ENCODE peak calls at places on chromosomes 6 and 20, in eight cellular contexts. H, W, Y, P, T, M, E and C are unnamed samples.
A peak's percentile ranks its signal among the peaks of the same experiment; 100 is the strongest.

GRCh38 chr6:158009935-158010585 is 28.4 kb downstream of the SYNJ2 start:
- DNase-seq in H (no peak), W (no peak), Y (no peak), P (no peak), T (no peak), M (no peak), E (no peak), C (no peak)

GRCh38 chr6:6788394-6789020 is 200.0 kb downstream of the LY86 start:
- DNase-seq in H (peak; percentile 6), W (no peak), Y (peak; percentile 41), P (no peak), T (no peak), M (no peak), E (no peak), C (no peak)

GRCh38 chr6:149782337-149782736 is 32.8 kb downstream of the PCMT1 start:
- DNase-seq in H (no peak), W (no peak), Y (no peak), P (no peak), T (no peak), M (no peak), E (no peak), C (no peak)

GRCh38 chr6:155954149-155954548 is 498.5 kb upstream of the NOX3 start:
- DNase-seq in H (no peak), W (no peak), Y (no peak), P (no peak), T (no peak), M (no peak), E (no peak), C (no peak)

GRCh38 chr6:157229733-157230132 is 93.6 kb downstream of the TMEM242 start:
- DNase-seq in H (no peak), W (no peak), Y (peak; percentile 66), P (peak; percentile 22), T (no peak), M (no peak), E (no peak), C (no peak)

GRCh38 chr6:81938014-81938761 is 185.7 kb upstream of the TENT5A start:
- DNase-seq in H (peak; percentile 70), W (no peak), Y (no peak), P (no peak), T (peak; percentile 59), M (no peak), E (peak; percentile 96), C (peak; percentile 5)

GRCh38 chr6:131931063-131931745 is 20.0 kb downstream of the CCN2 start:
- DNase-seq in H (no peak), W (no peak), Y (no peak), P (no peak), T (no peak), M (no peak), E (no peak), C (no peak)

GRCh38 chr20:63577317-63577894 is 3.4 kb upstream of the HELZ2 start:
- DNase-seq in H (no peak), W (no peak), Y (peak; percentile 64), P (peak; percentile 88), T (peak; percentile 89), M (peak; percentile 41), E (no peak), C (no peak)

GRCh38 chr6:131660195-131660594 is 23.1 kb downstream of the ENPP3 start:
- DNase-seq in H (peak; percentile 16), W (no peak), Y (no peak), P (no peak), T (no peak), M (no peak), E (peak; percentile 45), C (no peak)

GRCh38 chr20:60206259-60206658 is 248.0 kb downstream of the CDH26 start:
- DNase-seq in H (peak; percentile 27), W (no peak), Y (no peak), P (no peak), T (no peak), M (no peak), E (peak; percentile 2), C (peak; percentile 55)

GRCh38 chr6:11766589-11767450 is 11.8 kb downstream of the ADTRP start:
- DNase-seq in H (peak; percentile 87), W (no peak), Y (no peak), P (no peak), T (peak; percentile 33), M (no peak), E (peak; percentile 78), C (peak; percentile 59)

GRCh38 chr20:36754656-36755222 is 8.8 kb upstream of the NDRG3 start:
- DNase-seq in H (peak; percentile 77), W (no peak), Y (peak; percentile 54), P (no peak), T (peak; percentile 46), M (no peak), E (peak; percentile 37), C (peak; percentile 71)

GRCh38 chr6:5214570-5215052 is 46.1 kb downstream of the LYRM4 start:
- DNase-seq in H (peak; percentile 25), W (peak; percentile 41), Y (peak; percentile 18), P (peak; percentile 72), T (no peak), M (peak; percentile 58), E (peak; percentile 4), C (peak; percentile 45)

GRCh38 chr6:1280666-1281300 is 31.1 kb upstream of the FOXQ1 start:
- DNase-seq in H (no peak), W (no peak), Y (no peak), P (no peak), T (no peak), M (no peak), E (no peak), C (no peak)

GRCh38 chr6:106728296-106728870 is 99.0 kb downstream of the QRSL1 start:
- DNase-seq in H (no peak), W (no peak), Y (peak; percentile 33), P (no peak), T (no peak), M (no peak), E (no peak), C (no peak)

GRCh38 chr20:6735913-6736845 is 31.3 kb upstream of the BMP2 start:
- DNase-seq in H (no peak), W (no peak), Y (no peak), P (no peak), T (no peak), M (no peak), E (no peak), C (no peak)

GRCh38 chr6:55009114-55009513 is 162.5 kb downstream of the FAM83B start:
- DNase-seq in H (no peak), W (no peak), Y (no peak), P (no peak), T (no peak), M (no peak), E (no peak), C (no peak)

DNA sequence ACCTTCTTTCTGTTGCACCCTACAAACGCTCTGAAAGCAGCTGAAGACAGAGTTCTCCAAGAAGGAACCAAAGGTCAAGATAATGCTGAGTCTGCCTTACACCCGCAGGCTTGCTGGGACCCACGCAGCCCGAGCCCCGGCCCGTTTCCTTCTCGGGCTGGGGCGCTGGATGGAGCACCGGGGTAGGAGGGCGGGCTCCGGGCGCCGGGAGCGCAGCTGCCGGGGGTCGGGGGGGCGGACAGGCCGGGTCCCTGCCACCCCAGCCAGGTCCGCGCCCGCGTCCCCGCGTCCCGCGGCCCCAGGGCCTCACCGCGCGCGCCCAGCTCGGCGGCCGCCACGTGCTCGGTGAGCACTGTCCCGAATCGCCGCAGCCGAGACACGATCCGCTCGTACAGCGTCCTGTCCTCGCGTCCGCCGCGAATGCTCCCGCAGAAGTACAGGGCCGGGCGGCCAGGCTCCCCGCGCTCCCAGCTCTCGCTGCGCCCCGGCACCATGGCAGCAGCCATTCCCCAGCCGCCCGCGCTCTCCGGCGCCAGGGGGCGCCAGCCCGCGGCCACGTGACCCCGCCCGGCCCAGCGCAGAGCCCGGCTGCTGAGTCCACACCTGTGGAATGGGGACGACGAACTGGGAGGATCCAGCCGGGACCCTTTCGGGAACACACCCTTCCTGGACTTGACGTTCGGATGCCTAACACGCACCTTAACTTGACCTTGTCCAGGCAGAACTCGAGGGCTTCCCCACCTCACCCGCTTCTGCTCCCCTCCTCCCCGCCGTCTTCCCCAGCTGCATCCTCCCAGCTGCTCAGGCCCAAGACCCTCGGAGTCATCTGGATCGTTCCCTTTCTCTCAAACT is at the start of gene DNPH1:
- DNase-seq in H (peak; percentile 59), W (peak; percentile 36), Y (peak; percentile 82), P (peak; percentile 80), T (peak; percentile 80), M (peak; percentile 89), E (peak; percentile 48), C (peak; percentile 73)
- TF ChIP-seq POLR2A in H (peak; percentile 61), W (peak; percentile 84), Y (peak; percentile 21), P (no peak), T (peak; percentile 58), M (peak; percentile 33), E (no peak), C (peak; percentile 42)

GRCh38 chr6:31617010-31617409 is 2.0 kb downstream of the AIF1 start:
- DNase-seq in H (no peak), W (no peak), Y (no peak), P (no peak), T (no peak), M (no peak), E (no peak), C (no peak)

GRCh38 chr6:31614674-31615578 is at the start of gene AIF1:
- DNase-seq in H (no peak), W (no peak), Y (no peak), P (no peak), T (no peak), M (no peak), E (no peak), C (no peak)

GRCh38 chr6:31614075-31614619 is 887 bp upstream of the AIF1 start:
- DNase-seq in H (no peak), W (no peak), Y (no peak), P (no peak), T (no peak), M (no peak), E (no peak), C (no peak)

GRCh38 chr6:31619805-31620585 is 520 bp upstream of the PRRC2A start:
- DNase-seq in H (peak; percentile 99), W (peak; percentile 97), Y (peak; percentile 98), P (peak; percentile 99), T (peak; percentile 98), M (peak; percentile 98), E (peak; percentile 98), C (peak; percentile 93)

GRCh38 chr6:31615748-31616147 is 714 bp downstream of the AIF1 start:
- DNase-seq in H (no peak), W (no peak), Y (no peak), P (no peak), T (no peak), M (no peak), E (no peak), C (no peak)
- TF ChIP-seq POLR2A in H (no peak), W (no peak), Y (no peak), P (no peak), T (no peak), M (no peak), E (no peak), C (no peak)

DNA sequence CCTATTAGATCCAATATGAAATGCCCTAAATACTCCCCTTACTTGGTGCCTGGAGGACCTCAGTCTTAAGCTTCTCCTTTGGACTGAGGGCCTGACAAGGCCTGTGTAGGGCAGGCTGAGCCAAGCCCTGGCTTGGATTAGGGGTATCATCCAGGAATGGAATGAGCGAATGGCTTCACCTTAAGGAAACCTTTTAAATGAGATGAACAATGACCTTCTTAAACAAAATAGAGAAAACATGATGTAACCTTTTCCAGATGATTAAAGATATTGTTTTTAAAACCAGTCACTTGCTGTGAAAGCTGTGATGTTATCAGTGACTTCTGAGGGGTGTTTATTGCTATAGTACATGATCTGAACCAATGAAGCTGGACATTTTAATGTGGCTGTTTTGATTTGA is 55.5 kb downstream of the TRAF3IP2 start:
- DNase-seq in H (no peak), W (no peak), Y (no peak), P (no peak), T (no peak), M (no peak), E (no peak), C (no peak)
- TF ChIP-seq POLR2A in H (no peak), W (no peak), Y (no peak), P (no peak), T (no peak), M (no peak), E (no peak), C (no peak)

GRCh38 chr6:37499433-37500293 is at the start of gene CCDC167:
- DNase-seq in H (peak; percentile 98), W (peak; percentile 99), Y (peak; percentile 95), P (peak; percentile 96), T (peak; percentile 95), M (peak; percentile 95), E (peak; percentile 97), C (peak; percentile 96)
- TF ChIP-seq POLR2A in H (peak; percentile 29), W (peak; percentile 60), Y (no peak), P (no peak), T (no peak), M (no peak), E (peak; percentile 45), C (peak; percentile 69)